ENCODE peak calls at places on chromosome X, in nine cellular contexts. E is GM12864, M is HFF-Myc, F is endodermal cell, N is cardiac fibroblast, J is left ventricle myocardium inferior, T is body of pancreas, D is tibial nerve, H is fibroblast of the aortic adventitia. Y is an unnamed sample.

GRCh38 chrX:50448565-50448964 is 22.1 kb downstream of the DGKK start:
- DNase-seq in F (peak), J (no peak), M (no peak), N (no peak), H (no peak), E (peak), D (no peak), T (no peak), Y (peak)

GRCh38 chrX:17788956-17789562 is 51.8 kb downstream of the SCML1 start:
- DNase-seq in F (no peak), N (no peak), T (no peak), E (no peak), J (no peak), D (no peak), H (peak), M (no peak), Y (peak)

GRCh38 chrX:139889760-139890159 is 43.1 kb downstream of the ATP11C start:
- DNase-seq in D (no peak), N (peak), J (no peak), M (no peak), H (peak), T (no peak), E (no peak), F (no peak), Y (peak)

GRCh38 chrX:68432648-68433047 is 647 bp downstream of the OPHN1 start:
- DNase-seq in T (no peak), E (no peak), H (peak), M (no peak), D (no peak), F (no peak), N (peak), J (no peak), Y (peak)

GRCh38 chrX:74931214-74931613 is 6.0 kb upstream of the NEXMIF start:
- DNase-seq in H (no peak), T (no peak), N (no peak), F (peak), E (no peak), J (no peak), M (no peak), D (no peak), Y (no peak)

GRCh38 chrX:19673334-19674040 is 158.2 kb upstream of the MAP3K15 start:
- DNase-seq in N (peak), J (peak), H (peak), M (peak), D (peak), F (no peak), E (no peak), T (peak), Y (peak)

GRCh38 chrX:95718746-95719145 is 965.9 kb upstream of the DIAPH2 start:
- DNase-seq in M (no peak), H (no peak), E (no peak), F (no peak), T (no peak), J (no peak), N (no peak), D (no peak), Y (no peak)

GRCh38 chrX:38985375-38985774 is 184.1 kb downstream of the MID1IP1 start:
- DNase-seq in T (no peak), N (peak), E (no peak), H (peak), D (no peak), M (no peak), F (no peak), J (no peak), Y (peak)

GRCh38 chrX:112819013-112819635 is 21.5 kb downstream of the AMOT start:
- DNase-seq in H (peak), F (no peak), T (peak), M (no peak), J (no peak), N (peak), E (no peak), D (no peak), Y (peak)

GRCh38 chrX:137549073-137549472 is 16.9 kb upstream of the ZIC3 start:
- DNase-seq in J (no peak), F (peak), T (no peak), H (no peak), E (no peak), M (no peak), N (no peak), D (no peak), Y (no peak)

GRCh38 chrX:73852022-73852421 is 289.0 kb downstream of the CHIC1 start:
- DNase-seq in H (no peak), N (no peak), J (no peak), D (no peak), T (no peak), E (no peak), F (no peak), M (no peak), Y (no peak)
- H3K4me3 ChIP-seq in H (peak), N (no peak), J (no peak), D (peak), T (no peak), E (no peak), F (no peak), M (no peak), Y (peak)

GRCh38 chrX:16436348-16437188 is 213.4 kb upstream of the S100G start:
- DNase-seq in D (peak), J (peak), F (peak), M (peak), E (peak), N (peak), T (peak), H (peak), Y (peak)
- TF ChIP-seq CTCF in D (peak), J (peak), F (peak), M (peak), E (peak), N (peak), T (peak), H (peak), Y (peak)

DNA sequence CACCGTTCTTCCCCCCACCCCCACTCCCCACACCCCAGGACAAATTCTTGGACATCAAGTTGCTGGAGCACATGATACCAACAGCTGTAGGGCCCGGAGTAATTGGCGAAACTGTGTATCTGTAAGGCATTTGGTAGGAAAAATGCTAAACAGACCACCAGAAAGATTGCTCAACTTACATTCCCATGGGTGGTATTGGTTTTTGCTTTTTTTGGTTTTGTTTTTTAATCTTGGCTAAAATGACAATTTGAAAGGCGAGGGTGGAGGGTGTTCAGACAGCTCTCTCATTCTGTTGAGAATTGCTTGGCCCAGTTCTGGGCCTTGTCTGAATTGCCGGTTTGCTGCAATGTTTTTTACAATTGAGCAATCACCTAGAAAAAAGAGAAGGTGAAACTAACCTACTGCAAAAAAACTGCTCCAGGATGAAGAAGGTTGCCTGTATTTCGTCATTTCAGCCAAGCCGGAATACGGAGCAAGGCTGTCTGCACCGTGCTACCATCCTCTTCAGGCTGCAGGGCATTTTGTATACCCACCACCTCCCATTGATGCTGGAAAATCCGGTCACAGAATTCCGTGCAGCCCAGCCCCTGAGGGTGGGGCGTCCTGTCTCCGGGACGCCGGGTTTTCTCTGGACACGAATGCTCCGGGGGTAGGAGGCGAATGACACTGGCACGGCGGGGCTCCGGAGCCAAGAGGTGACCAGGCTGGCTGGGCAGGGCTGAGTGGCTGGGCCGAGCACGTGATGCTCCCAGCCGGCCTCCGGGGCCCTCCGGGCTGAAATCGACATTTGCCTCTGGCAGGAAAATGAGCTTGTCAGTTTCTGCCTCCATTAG is at the start of gene CLCN4:
- DNase-seq in D (no peak), E (no peak), N (peak), F (peak), M (no peak), T (peak), J (peak), H (peak), Y (peak)
- H3K4me3 ChIP-seq in D (peak), E (no peak), N (peak), F (peak), M (no peak), T (no peak), J (peak), H (peak), Y (peak)

GRCh38 chrX:109475174-109475891 is 6.6 kb downstream of the GUCY2F start:
- DNase-seq in J (peak), H (peak), T (peak), E (no peak), D (no peak), M (no peak), F (peak), N (peak), Y (peak)

DNA sequence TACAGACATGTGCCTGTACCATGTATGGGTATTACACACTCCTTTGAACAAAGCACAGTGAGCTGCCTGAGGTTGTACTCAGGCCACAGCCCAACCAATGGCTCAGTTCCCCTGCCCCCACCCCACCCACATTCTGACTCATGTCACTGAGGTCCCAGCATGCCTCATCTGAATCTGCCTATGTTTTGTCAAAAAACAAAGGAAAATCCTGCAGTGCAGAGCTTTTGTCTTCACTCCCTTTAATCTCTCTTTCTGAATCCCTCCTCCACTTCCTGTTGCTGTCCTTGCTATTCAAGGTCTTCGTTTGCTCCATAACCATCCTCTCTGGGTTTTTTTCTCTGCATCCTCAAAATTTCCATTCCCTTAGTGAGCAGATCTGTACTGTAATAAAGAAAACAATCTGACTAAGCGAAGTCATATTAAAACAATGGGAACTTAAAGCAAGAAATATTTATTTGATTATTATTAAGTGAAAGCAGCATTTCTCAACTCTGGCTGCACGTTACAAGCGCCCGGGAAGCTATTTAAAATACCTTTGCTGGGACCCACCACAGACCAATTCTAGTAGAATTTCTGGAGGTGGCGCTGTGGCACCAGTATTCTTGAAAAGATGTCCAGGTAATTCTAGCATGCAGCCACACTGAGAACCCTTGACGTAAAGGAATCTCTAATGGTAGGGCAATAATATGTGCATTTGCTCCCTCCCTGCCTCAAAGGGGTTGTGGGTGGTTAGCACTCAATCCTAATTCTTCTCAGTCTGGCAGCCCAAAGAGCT is 8.8 kb downstream of the GUCY2F start:
- DNase-seq in F (peak), D (no peak), M (no peak), N (peak), J (no peak), H (peak), E (no peak), T (no peak), Y (peak)
- TF ChIP-seq CTCF in F (peak), D (no peak), M (no peak), N (peak), J (no peak), H (peak), E (peak), T (no peak), Y (peak)

DNA sequence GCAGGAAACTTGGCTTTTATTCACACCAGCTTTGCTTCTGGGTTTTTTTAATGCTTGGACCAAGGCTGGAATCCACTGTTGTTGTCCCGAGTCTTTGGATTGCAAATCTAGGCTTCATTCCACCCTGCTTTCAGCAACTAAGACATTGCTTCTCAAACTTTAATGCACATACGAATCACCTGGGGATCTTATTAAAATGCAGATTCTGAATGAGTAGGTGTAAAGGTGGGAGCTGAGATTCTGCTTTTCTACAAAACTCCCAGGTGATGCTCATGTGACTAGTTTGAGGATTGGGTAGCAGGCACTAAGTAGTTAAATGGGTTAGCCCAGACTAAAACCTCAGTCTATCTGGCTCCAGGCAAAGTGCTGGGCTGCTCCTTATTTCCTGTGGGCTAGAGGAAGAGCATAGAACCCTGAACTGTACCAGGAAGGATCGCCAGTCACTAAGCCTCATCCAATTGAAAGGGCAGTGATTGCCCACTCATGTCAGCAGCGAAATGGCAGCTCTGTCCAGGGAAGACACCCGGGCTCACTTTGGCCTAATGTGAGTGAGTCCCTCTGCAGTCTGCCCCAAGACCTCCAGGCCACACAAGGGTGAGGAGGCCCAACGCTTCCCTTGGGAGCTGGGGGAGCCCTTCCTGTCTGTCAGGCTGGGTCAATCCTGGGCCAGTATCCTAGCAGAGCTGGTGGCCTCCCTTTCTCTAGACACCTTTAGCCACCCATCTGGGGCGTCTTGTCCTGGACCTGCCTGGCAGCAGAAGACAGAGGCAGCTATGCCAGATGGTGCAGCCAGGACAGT is 39.4 kb upstream of the GPC4 start:
- DNase-seq in E (no peak), M (no peak), H (no peak), J (no peak), D (no peak), T (no peak), N (no peak), F (peak), Y (no peak)
- H3K4me3 ChIP-seq in E (no peak), M (no peak), H (no peak), J (no peak), D (no peak), T (no peak), N (no peak), F (no peak), Y (no peak)